ENCODE peak calls at places on chromosomes 11 and 22, in eight cellular contexts. B, A, Z, L, E, G, H and T are unnamed samples.

GRCh38 chr11:93623179-93623578 is 38.3 kb upstream of the CEP295 start:
- DNase-seq in G (no peak), E (no peak), A (no peak), H (no peak), L (no peak), Z (peak; percentile 12), B (no peak), T (no peak)

GRCh38 chr22:21939392-21940319 is 13.0 kb downstream of the PPM1F start:
- DNase-seq in H (no peak), Z (no peak), B (no peak), A (peak; percentile 56), G (no peak), E (no peak), L (no peak), T (no peak)

GRCh38 chr11:34274712-34275398 is 83.0 kb downstream of the ABTB2 start:
- DNase-seq in B (peak; percentile 77), L (peak; percentile 98), E (no peak), A (peak; percentile 96), Z (peak; percentile 65), H (peak; percentile 97), G (peak; percentile 97), T (peak; percentile 95)

GRCh38 chr22:20243545-20244249 is 24.4 kb downstream of the RTN4R start:
- DNase-seq in G (no peak), Z (peak; percentile 80), B (peak; percentile 79), A (peak; percentile 76), H (peak; percentile 75), E (peak; percentile 49), L (peak; percentile 71), T (no peak)

GRCh38 chr22:49664371-49664881 is 163.2 kb downstream of the BRD1 start:
- DNase-seq in B (peak; percentile 31), G (peak; percentile 24), L (no peak), H (peak; percentile 24), A (peak; percentile 20), Z (no peak), E (no peak), T (peak; percentile 68)

GRCh38 chr11:130213979-130214281 is 54.3 kb downstream of the ST14 start:
- DNase-seq in E (no peak), H (peak; percentile 44), A (peak; percentile 11), Z (no peak), G (no peak), B (peak; percentile 15), L (no peak), T (no peak)

GRCh38 chr22:18032455-18033101 is 8.2 kb upstream of the MICAL3 start:
- DNase-seq in L (peak; percentile 83), G (no peak), Z (no peak), E (no peak), B (no peak), H (no peak), A (no peak), T (no peak)

GRCh38 chr22:43827336-43827735 is 15.2 kb upstream of the EFCAB6 start:
- DNase-seq in Z (no peak), E (no peak), A (no peak), B (no peak), L (no peak), G (no peak), H (no peak), T (peak; percentile 44)

GRCh38 chr22:50705219-50705691 is 32.6 kb downstream of the SHANK3 start:
- DNase-seq in H (no peak), B (peak; percentile 53), A (no peak), E (no peak), L (peak; percentile 70), Z (peak; percentile 59), G (no peak), T (no peak)

GRCh38 chr22:30390974-30391691 is 3.9 kb upstream of the RNF215 start:
- DNase-seq in L (peak; percentile 70), A (peak; percentile 74), E (peak; percentile 72), G (peak; percentile 80), B (peak; percentile 82), H (peak; percentile 74), Z (peak; percentile 81), T (no peak)

GRCh38 chr22:31179345-31179744 is 19.4 kb downstream of the RNF185 start:
- DNase-seq in B (peak; percentile 72), A (no peak), G (peak; percentile 77), E (no peak), Z (no peak), H (no peak), L (peak; percentile 23), T (peak; percentile 82)

GRCh38 chr11:66845143-66845875 is 2.1 kb downstream of the RCE1 start:
- DNase-seq in E (no peak), L (no peak), Z (no peak), G (no peak), H (no peak), A (peak; percentile 15), B (peak; percentile 51), T (peak; percentile 58)

GRCh38 chr11:57787205-57787604 is 25.6 kb downstream of the CTNND1 start:
- DNase-seq in L (no peak), E (no peak), G (no peak), B (no peak), Z (no peak), A (no peak), H (no peak), T (no peak)

GRCh38 chr22:37498289-37498909 is 12.2 kb upstream of the MFNG start:
- DNase-seq in B (no peak), A (peak; percentile 58), G (no peak), Z (no peak), H (no peak), E (peak; percentile 63), L (no peak), T (no peak)

GRCh38 chr22:31812977-31813605 is 59.3 kb downstream of the DEPDC5 start:
- DNase-seq in H (no peak), A (no peak), Z (no peak), B (no peak), L (no peak), E (no peak), G (no peak), T (no peak)

GRCh38 chr11:81658722-81659121 is 1074.9 kb downstream of the FAM181B start:
- DNase-seq in E (no peak), L (peak; percentile 9), B (peak; percentile 42), G (no peak), Z (no peak), H (no peak), A (peak; percentile 56), T (no peak)

DNA sequence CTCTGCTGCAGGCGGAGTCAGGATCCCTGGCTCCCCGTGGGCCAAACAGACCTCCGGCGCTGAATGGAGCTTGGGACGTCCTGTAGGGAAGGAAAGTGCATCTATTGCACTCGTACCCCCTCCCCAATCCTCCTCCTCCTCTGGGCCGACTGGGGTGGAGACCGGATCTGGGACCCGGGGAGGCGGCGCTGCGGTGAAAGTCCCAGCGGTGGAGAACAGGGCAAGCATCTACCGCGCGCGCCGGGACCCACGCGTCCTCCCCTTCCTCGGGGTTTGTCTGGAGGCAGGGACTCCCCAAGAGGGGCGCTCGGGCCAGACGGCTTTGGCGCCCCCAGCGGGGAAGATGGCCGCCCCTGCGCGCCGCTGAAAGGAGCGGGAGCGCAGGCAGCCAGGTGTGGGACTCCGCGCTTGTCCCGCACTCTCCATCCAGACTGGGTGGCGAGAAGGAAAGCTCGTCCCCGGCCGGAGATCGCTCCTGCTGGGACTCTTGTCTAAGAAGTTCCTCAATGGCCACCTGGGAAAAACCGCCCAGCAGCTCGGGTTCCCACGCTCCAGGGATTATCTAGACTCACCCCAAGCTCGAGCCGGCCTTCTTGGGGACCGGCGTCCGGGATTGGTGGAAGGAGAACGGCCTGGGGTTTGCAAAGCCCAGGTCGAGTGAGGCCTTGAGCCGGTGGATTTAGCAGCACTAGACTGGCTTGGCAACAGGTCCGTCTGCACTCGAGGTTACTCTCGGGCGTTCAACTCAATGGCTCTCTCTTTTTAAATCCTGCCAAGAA is 718 bp downstream of the FADS2 start:
- DNase-seq in B (peak; percentile 70), L (no peak), H (peak; percentile 81), A (peak; percentile 63), G (no peak), Z (peak; percentile 69), E (peak; percentile 9), T (no peak)
- H3K27ac ChIP-seq in B (peak overlapping the region; percentile 55), L (peak overlapping the region; percentile 43), H (peak overlapping the region; percentile 90), A (peak overlapping the region; percentile 15), G (peak overlapping the region; percentile 53), Z (peak overlapping the region; percentile 96), E (no peak overlapping the region), T (peak overlapping the region; percentile 70)

GRCh38 chr11:114447444-114447843 is 8.2 kb downstream of the REXO2 start:
- DNase-seq in E (no peak), G (no peak), H (no peak), L (no peak), B (no peak), A (no peak), Z (no peak), T (no peak)

GRCh38 chr11:114448749-114449484 is 9.7 kb downstream of the REXO2 start:
- DNase-seq in L (peak; percentile 54), B (no peak), E (no peak), A (no peak), H (no peak), G (no peak), Z (no peak), T (no peak)

GRCh38 chr11:114442559-114442958 is 3.3 kb downstream of the REXO2 start:
- DNase-seq in Z (no peak), H (no peak), A (no peak), E (no peak), L (no peak), B (no peak), G (no peak), T (no peak)

GRCh38 chr11:114441921-114442320 is 2.7 kb downstream of the REXO2 start:
- DNase-seq in B (no peak), L (no peak), E (no peak), A (no peak), G (no peak), H (no peak), Z (no peak), T (no peak)

DNA sequence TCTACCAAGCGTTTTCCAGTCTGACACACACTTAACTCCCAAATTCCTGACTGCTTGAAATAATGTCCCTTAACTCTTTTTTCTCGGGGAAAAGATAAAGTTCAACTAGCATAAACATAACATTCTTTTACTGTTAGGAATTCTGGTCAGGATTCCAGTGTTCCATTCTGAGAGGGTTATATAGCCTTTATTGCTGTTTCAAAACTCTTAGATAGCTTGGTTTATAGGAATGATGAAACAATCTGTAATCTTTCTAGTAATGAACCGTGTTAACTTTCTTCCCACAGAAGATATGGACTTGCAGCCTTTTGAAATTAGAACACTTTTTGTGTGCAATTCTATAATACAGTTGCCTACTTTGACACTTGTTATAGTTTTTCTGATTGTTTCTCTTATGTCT is 8.6 kb downstream of the REXO2 start:
- DNase-seq in A (no peak), E (no peak), Z (no peak), H (no peak), G (no peak), L (peak; percentile 85), B (no peak), T (no peak)
- H3K4me1 ChIP-seq in A (no peaks in the 10 kb centered on the region), E (no peaks in the 10 kb centered on the region), Z (peaks cover 10% of the 10 kb centered on the region), H (no peaks in the 10 kb centered on the region), G (no peaks in the 10 kb centered on the region), L (peaks cover 16% of the 10 kb centered on the region), B (peaks cover 6% of the 10 kb centered on the region), T (peaks cover 7% of the 10 kb centered on the region)

GRCh38 chr11:65211293-65212105 is 29.8 kb downstream of the CAPN1 start:
- DNase-seq in G (no peak), A (no peak), H (peak; percentile 53), Z (no peak), E (no peak), B (peak; percentile 46), L (no peak), T (peak; percentile 76)
- H3K36me3 ChIP-seq in G (peaks cover 4% of the 10 kb centered on the region), A (peaks cover 46% of the 10 kb centered on the region), H (peaks cover 52% of the 10 kb centered on the region), Z (peaks cover 49% of the 10 kb centered on the region), E (peaks cover 17% of the 10 kb centered on the region), B (peaks cover 7% of the 10 kb centered on the region), L (peaks cover 44% of the 10 kb centered on the region), T (peaks cover 55% of the 10 kb centered on the region)

DNA sequence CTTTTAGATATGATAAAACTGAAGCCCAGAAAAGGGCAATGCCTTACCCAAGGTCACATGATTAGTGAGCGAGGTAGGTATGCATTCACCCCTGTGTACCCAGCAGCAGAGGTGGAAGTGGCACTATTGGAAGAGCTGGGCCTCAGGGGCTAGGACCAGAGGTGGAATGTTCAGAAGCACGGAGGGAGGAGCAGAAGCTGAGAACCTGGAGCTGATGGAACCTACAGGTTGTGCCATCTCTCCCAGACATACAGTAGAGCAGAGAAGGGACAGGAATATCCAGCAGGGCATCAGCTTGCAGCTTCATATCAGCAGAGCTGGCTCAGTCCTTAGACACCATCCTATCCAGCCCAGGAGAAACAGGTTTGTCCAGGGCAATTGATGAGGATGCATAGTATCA is 14.6 kb upstream of the FCHSD2 start:
- DNase-seq in B (peak; percentile 14), Z (no peak), H (no peak), L (no peak), A (no peak), E (no peak), G (no peak), T (no peak)
- H3K27ac ChIP-seq in B (no peak overlapping the region), Z (peak overlapping the region; percentile 74), H (peak overlapping the region; percentile 82), L (peak overlapping the region; percentile 88), A (peak overlapping the region; percentile 79), E (no peak overlapping the region), G (no peak overlapping the region), T (no peak overlapping the region)